ENCODE peak calls at places on chromosomes 1 and 21, in eight cellular contexts. D is CD8-positive, alpha-beta T cell; U is tibial artery; Y is lower lobe of right lung; O is lung; S is uterus; E is left ventricle myocardium inferior; H is SJSA1. K is an unnamed sample.
A peak's percentile ranks its signal among the peaks of the same experiment; 100 is the strongest.

GRCh38 chr1:160353223-160353622 is 10.0 kb downstream of the NCSTN start:
- DNase-seq in Y (no peak), U (no peak), D (no peak), O (no peak), S (no peak), E (no peak), H (no peak), K (no peak)

GRCh38 chr1:84353665-84354064 is 44.6 kb upstream of the DNASE2B start:
- DNase-seq in Y (no peak), U (no peak), E (no peak), H (no peak), O (no peak), S (peak; percentile 44), D (no peak), K (no peak)

GRCh38 chr1:43603004-43603403 is 46.9 kb upstream of the KDM4A start:
- DNase-seq in E (no peak), Y (no peak), H (no peak), U (no peak), D (no peak), O (no peak), S (no peak), K (no peak)

GRCh38 chr1:96538883-96539282 is 182.7 kb upstream of the PTBP2 start:
- DNase-seq in O (peak; percentile 45), S (peak; percentile 89), H (no peak), D (no peak), Y (no peak), E (no peak), U (peak; percentile 66), K (peak; percentile 76)

GRCh38 chr1:50421768-50422674 is 1.2 kb downstream of the DMRTA2 start:
- DNase-seq in Y (no peak), E (no peak), O (no peak), U (no peak), S (no peak), D (no peak), H (peak; percentile 20), K (no peak)

GRCh38 chr1:97849350-97850339 is 71.2 kb downstream of the DPYD start:
- DNase-seq in H (peak; percentile 78), U (no peak), O (no peak), E (no peak), D (no peak), Y (no peak), S (no peak), K (no peak)

GRCh38 chr1:48916121-48917069 is 139.7 kb upstream of the BEND5 start:
- DNase-seq in H (no peak), E (no peak), O (no peak), U (no peak), S (no peak), D (no peak), Y (no peak), K (no peak)

GRCh38 chr1:154419620-154420020 is 14.5 kb downstream of the IL6R start:
- DNase-seq in H (peak; percentile 46), D (peak; percentile 26), U (peak; percentile 95), O (peak; percentile 83), E (peak; percentile 88), S (peak; percentile 91), Y (peak; percentile 90), K (peak; percentile 85)

GRCh38 chr1:28280501-28280900 is 21.2 kb downstream of the SESN2 start:
- DNase-seq in S (peak; percentile 30), H (no peak), E (no peak), D (no peak), O (no peak), Y (peak; percentile 56), U (no peak), K (no peak)

GRCh38 chr1:1144122-1144842 is 28.4 kb upstream of the C1orf159 start:
- DNase-seq in U (no peak), S (no peak), H (no peak), Y (peak; percentile 72), E (no peak), O (peak; percentile 56), D (peak; percentile 63), K (no peak)

GRCh38 chr1:1203561-1204424 is 2.6 kb downstream of the TNFRSF18 start:
- DNase-seq in E (peak; percentile 11), D (no peak), S (no peak), Y (peak; percentile 35), U (no peak), H (no peak), O (no peak), K (no peak)

DNA sequence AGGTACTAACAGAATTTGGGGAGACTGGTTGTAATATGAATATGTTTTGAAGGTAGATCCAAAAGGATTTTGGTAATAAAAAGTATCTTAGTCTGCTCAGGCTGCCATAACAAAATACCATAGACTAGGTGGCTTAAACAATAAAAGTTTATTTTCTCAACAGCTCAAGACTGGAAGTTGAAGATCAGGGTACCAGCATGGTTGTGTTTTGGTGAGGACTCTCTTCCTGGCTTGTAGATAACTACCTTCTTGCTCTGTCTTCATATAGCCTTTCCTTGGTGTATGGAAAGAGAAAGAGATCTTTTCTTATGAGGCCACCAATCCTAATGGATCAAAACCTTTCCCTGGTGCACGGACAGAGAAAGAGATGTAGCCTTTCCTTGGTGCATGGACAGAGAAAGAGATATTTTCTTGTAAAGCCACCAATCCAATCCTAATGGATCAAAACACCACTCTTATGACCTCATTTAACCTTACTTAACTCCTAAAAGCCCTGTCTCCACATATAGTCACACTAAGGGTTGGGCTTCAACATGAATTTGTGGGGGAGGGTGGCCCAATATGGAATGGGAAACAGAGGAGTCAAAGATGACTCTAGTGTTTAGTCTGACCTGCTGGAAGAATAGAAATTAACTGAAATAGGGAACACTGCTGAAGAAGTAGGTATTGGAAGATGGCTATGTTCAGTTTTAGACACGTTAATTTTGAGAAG is 5.4 kb upstream of the TSNAX start:
- DNase-seq in O (no peak), H (no peak), S (no peak), U (no peak), D (no peak), E (no peak), Y (no peak), K (no peak)
- H3K36me3 ChIP-seq in O (no peaks in the 10 kb centered on the region), H (no peaks in the 10 kb centered on the region), S (no peaks in the 10 kb centered on the region), U (no peaks in the 10 kb centered on the region), D (no peaks in the 10 kb centered on the region), E (no peaks in the 10 kb centered on the region), Y (no peaks in the 10 kb centered on the region), K (no peaks in the 10 kb centered on the region)

GRCh38 chr21:9739240-9739639 is 782.1 kb upstream of the TPTE start:
- DNase-seq in U (no peak), Y (no peak), E (no peak), O (peak; percentile 27), S (no peak), H (no peak), D (no peak), K (no peak)
- H3K9me3 ChIP-seq in U (peaks cover 4% of the 10 kb centered on the region), Y (peaks cover under 1% of the 10 kb centered on the region), E (peaks cover 38% of the 10 kb centered on the region), O (no peaks in the 10 kb centered on the region), S (no peaks in the 10 kb centered on the region), H (peaks cover 11% of the 10 kb centered on the region), D (peaks cover 9% of the 10 kb centered on the region), K (no peaks in the 10 kb centered on the region)

DNA sequence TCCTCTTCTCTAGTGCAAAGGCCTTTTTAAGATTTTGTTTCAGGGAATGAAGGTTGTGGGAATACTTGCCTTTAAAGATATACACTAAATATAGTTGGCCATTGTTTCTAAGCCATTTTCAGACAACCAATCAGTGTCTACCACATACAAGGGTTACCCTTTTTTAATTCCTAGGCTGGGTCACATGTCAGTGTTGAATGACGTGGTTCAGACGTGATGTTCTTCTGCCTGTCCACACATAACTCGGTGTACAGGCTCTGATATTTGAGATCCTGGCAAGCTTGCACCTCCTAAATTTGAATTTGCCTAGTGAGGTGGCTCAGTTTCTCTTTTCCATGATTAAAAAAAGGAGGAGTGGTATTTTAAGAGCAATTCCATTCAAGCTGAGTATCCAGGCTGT is 38.8 kb downstream of the DTL start:
- DNase-seq in D (no peak), H (no peak), E (no peak), S (no peak), Y (no peak), U (no peak), O (no peak), K (no peak)
- H3K36me3 ChIP-seq in D (no peaks in the 10 kb centered on the region), H (peaks cover 89% of the 10 kb centered on the region), E (no peaks in the 10 kb centered on the region), S (no peaks in the 10 kb centered on the region), Y (no peaks in the 10 kb centered on the region), U (no peaks in the 10 kb centered on the region), O (no peaks in the 10 kb centered on the region), K (no peaks in the 10 kb centered on the region)

GRCh38 chr1:234833646-234834045 is 223.7 kb upstream of the IRF2BP2 start:
- DNase-seq in U (no peak), O (no peak), E (no peak), Y (no peak), D (no peak), H (no peak), S (no peak), K (no peak)
- H3K9me3 ChIP-seq in U (no peaks in the 10 kb centered on the region), O (no peaks in the 10 kb centered on the region), E (no peaks in the 10 kb centered on the region), Y (no peaks in the 10 kb centered on the region), D (no peaks in the 10 kb centered on the region), H (peaks cover 3% of the 10 kb centered on the region), S (no peaks in the 10 kb centered on the region), K (no peaks in the 10 kb centered on the region)

GRCh38 chr1:223249854-223250631 is 107.0 kb upstream of the TLR5 start:
- DNase-seq in H (no peak), Y (no peak), S (no peak), E (no peak), U (no peak), O (no peak), D (no peak), K (no peak)
- H3K36me3 ChIP-seq in H (no peaks in the 10 kb centered on the region), Y (no peaks in the 10 kb centered on the region), S (no peaks in the 10 kb centered on the region), E (no peaks in the 10 kb centered on the region), U (no peaks in the 10 kb centered on the region), O (no peaks in the 10 kb centered on the region), D (no peaks in the 10 kb centered on the region), K (no peaks in the 10 kb centered on the region)

GRCh38 chr21:30674312-30674711 is 31.6 kb downstream of the KRTAP20-3 start:
- DNase-seq in H (no peak), S (no peak), E (no peak), Y (no peak), O (no peak), U (no peak), D (no peak), K (no peak)
- H3K9me3 ChIP-seq in H (no peaks in the 10 kb centered on the region), S (no peaks in the 10 kb centered on the region), E (no peaks in the 10 kb centered on the region), Y (no peaks in the 10 kb centered on the region), O (no peaks in the 10 kb centered on the region), U (no peaks in the 10 kb centered on the region), D (no peaks in the 10 kb centered on the region), K (no peaks in the 10 kb centered on the region)

GRCh38 chr1:21321963-21322680 is 31.9 kb upstream of the ECE1 start:
- DNase-seq in E (no peak), U (no peak), D (no peak), S (no peak), Y (no peak), O (no peak), H (no peak), K (no peak)
- H3K36me3 ChIP-seq in E (no peaks in the 10 kb centered on the region), U (no peaks in the 10 kb centered on the region), D (no peaks in the 10 kb centered on the region), S (no peaks in the 10 kb centered on the region), Y (no peaks in the 10 kb centered on the region), O (no peaks in the 10 kb centered on the region), H (no peaks in the 10 kb centered on the region), K (no peaks in the 10 kb centered on the region)

GRCh38 chr21:28454978-28455600 is 537.6 kb downstream of the LTN1 start:
- DNase-seq in D (no peak), Y (no peak), H (no peak), U (no peak), O (no peak), E (no peak), S (no peak), K (no peak)
- H3K9me3 ChIP-seq in D (no peaks in the 10 kb centered on the region), Y (no peaks in the 10 kb centered on the region), H (no peaks in the 10 kb centered on the region), U (no peaks in the 10 kb centered on the region), O (no peaks in the 10 kb centered on the region), E (no peaks in the 10 kb centered on the region), S (no peaks in the 10 kb centered on the region), K (no peaks in the 10 kb centered on the region)